ENCODE peak calls at places on chromosomes 6 and 20, in four cellular contexts. Q is fibroblast of lung, G is heart right ventricle, O is AG04450. A is an unnamed sample.

GRCh38 chr6:112153926-112154621 is 66.7 kb downstream of the FAM229B start:
- DNase-seq in Q (peak; percentile 94), G (no peak), O (no peak), A (no peak)

GRCh38 chr6:152941746-152942145 is 41.1 kb downstream of the FBXO5 start:
- DNase-seq in Q (no peak), G (no peak), O (no peak), A (no peak)

GRCh38 chr6:37058084-37058586 is 52.7 kb downstream of the FGD2 start:
- DNase-seq in Q (peak; percentile 40), G (no peak), O (no peak), A (no peak)

GRCh38 chr6:164107297-164107995 is 692.9 kb downstream of the QKI start:
- DNase-seq in Q (peak; percentile 87), G (no peak), O (no peak), A (no peak)

GRCh38 chr20:34150616-34151015 is 38.6 kb upstream of the EIF2S2 start:
- DNase-seq in Q (no peak), G (no peak), O (no peak), A (no peak)

GRCh38 chr20:4067600-4068261 is 52.4 kb upstream of the RNF24 start:
- DNase-seq in Q (peak; percentile 87), G (no peak), O (no peak), A (no peak)

GRCh38 chr6:70547313-70547712 is 19.4 kb upstream of the SDHAF4 start:
- DNase-seq in Q (peak; percentile 17), G (no peak), O (no peak), A (no peak)

GRCh38 chr6:4359108-4359710 is 223.8 kb upstream of the ECI2 start:
- DNase-seq in Q (no peak), G (peak; percentile 23), O (no peak), A (no peak)

GRCh38 chr6:73579851-73580246 is 59.0 kb upstream of the EEF1A1 start:
- DNase-seq in Q (peak; percentile 92), G (no peak), O (peak; percentile 76), A (no peak)

GRCh38 chr20:16479666-16480065 is 93.6 kb downstream of the KIF16B start:
- DNase-seq in Q (no peak), G (no peak), O (no peak), A (no peak)

GRCh38 chr6:105272783-105273182 is 93.0 kb upstream of the POPDC3 start:
- DNase-seq in Q (peak; percentile 35), G (peak; percentile 20), O (no peak), A (no peak)

GRCh38 chr20:237479-237878 is 10.4 kb downstream of the DEFB129 start:
- DNase-seq in Q (no peak), G (no peak), O (no peak), A (no peak)

GRCh38 chr20:235891-236290 is 8.8 kb downstream of the DEFB129 start:
- DNase-seq in Q (peak; percentile 3), G (no peak), O (no peak), A (no peak)

DNA sequence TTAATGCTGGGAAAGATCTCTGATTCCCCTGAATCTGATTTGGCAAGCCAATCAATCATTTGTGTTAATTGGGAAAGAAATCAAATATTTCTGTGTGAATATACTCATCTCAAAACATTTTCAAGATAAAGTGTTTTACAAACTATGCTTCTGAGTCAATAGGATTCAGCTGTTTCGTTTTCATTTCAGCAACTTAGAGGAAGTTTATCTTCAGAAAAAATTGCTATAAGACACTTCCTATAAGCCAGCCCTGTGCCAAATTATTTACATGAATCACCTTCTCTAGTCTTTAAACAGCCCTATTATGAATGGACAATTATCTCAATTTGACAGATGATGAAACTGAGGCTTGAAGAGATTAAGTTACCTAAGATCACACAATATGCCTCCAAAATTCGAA is 10.9 kb downstream of the DEFB129 start:
- DNase-seq in Q (no peak), G (no peak), O (no peak), A (no peak)
- H3K27ac ChIP-seq in Q (no peak overlapping the region), G (no peak overlapping the region), O (no peak overlapping the region), A (no peak overlapping the region)

DNA sequence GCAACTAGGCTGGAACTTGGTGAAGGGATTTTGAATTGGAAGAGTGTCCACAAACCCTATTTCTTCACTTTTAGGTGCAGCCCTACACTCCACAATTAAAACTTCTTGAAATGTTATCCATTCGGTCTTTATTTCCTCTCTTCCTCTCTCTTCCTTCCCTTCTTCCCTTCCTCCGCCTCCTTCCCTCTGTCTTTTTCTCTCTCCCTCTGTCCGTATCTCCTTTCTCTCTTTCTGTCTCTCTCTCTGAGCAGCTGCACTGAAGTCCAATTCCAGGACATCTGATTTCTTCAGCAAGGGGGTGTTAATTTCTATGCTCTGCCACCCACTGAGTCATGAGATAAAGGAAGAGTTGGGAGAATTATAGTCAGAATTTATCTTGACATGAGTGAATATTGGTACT is 84.4 kb downstream of the BCAS1 start:
- DNase-seq in Q (no peak), G (no peak), O (no peak), A (no peak)
- H3K27me3 ChIP-seq in Q (no peaks in the 10 kb centered on the region), G (peaks cover 6% of the 10 kb centered on the region), O (no peaks in the 10 kb centered on the region), A (peaks cover 12% of the 10 kb centered on the region)

GRCh38 chr20:53804920-53805894 is 211.6 kb upstream of the ZNF217 start:
- DNase-seq in Q (no peak), G (no peak), O (no peak), A (no peak)

GRCh38 chr20:53803492-53804155 is 210.0 kb upstream of the ZNF217 start:
- DNase-seq in Q (no peak), G (no peak), O (no peak), A (no peak)

GRCh38 chr20:53808733-53809132 is 215.1 kb upstream of the ZNF217 start:
- DNase-seq in Q (no peak), G (no peak), O (no peak), A (no peak)

GRCh38 chr20:53806683-53807401 is 213.2 kb upstream of the ZNF217 start:
- DNase-seq in Q (no peak), G (no peak), O (no peak), A (no peak)

GRCh38 chr20:53805895-53806384 is 212.3 kb upstream of the ZNF217 start:
- DNase-seq in Q (peak; percentile 79), G (no peak), O (no peak), A (no peak)
- H3K27ac ChIP-seq in Q (peak overlapping the region; percentile 6), G (no peak overlapping the region), O (no peak overlapping the region), A (no peak overlapping the region)

DNA sequence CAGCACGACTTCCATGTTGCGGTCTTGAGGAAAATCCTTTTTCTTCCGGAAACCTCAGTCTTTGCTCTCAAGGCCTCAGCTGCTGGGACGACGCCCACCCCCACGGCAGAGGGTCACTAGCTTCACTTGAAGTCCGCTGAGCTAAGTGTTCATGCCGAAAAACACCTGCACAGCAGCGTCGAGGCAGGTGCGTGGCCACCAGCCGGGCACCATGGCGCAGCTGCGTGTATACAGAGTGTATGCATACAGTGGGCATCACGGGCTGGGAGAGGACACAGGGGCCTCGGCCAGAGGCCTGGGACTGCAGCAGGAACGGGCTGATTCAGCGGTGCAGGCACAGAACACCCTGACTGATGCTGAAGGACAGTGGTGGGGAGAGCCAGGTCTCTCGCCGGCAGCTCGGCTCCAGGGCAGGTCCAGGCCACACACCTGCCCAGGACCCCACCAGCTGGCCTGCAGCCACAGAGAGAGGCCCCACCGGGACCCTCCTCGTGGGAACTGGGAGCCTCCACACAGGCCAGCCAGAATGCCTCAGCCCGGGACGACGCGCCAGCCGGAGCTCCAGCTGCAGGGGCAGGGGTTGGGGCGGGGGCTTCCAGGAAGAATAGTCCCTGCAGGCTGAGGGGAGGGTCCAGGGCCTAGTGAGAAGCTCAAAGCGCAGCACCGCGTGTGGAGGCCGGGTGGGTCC is 20.0 kb downstream of the KCNQ2 start:
- DNase-seq in Q (no peak), G (no peak), O (no peak), A (no peak)
- H3K27me3 ChIP-seq in Q (peaks cover 16% of the 10 kb centered on the region), G (peaks cover 60% of the 10 kb centered on the region), O (peaks cover 25% of the 10 kb centered on the region), A (peaks cover 22% of the 10 kb centered on the region)

GRCh38 chr6:168129292-168130167 is 50.5 kb upstream of the FRMD1 start:
- DNase-seq in Q (no peak), G (no peak), O (no peak), A (no peak)

GRCh38 chr6:168127384-168127868 is 48.4 kb upstream of the FRMD1 start:
- DNase-seq in Q (no peak), G (no peak), O (no peak), A (no peak)

GRCh38 chr6:168128631-168129291 is 49.7 kb upstream of the FRMD1 start:
- DNase-seq in Q (no peak), G (no peak), O (no peak), A (no peak)

GRCh38 chr6:168126566-168127383 is 47.8 kb upstream of the FRMD1 start:
- DNase-seq in Q (no peak), G (no peak), O (no peak), A (no peak)

GRCh38 chr6:168128006-168128630 is 49.1 kb upstream of the FRMD1 start:
- DNase-seq in Q (no peak), G (no peak), O (no peak), A (no peak)
- H3K27ac ChIP-seq in Q (no peak overlapping the region), G (no peak overlapping the region), O (no peak overlapping the region), A (no peak overlapping the region)

DNA sequence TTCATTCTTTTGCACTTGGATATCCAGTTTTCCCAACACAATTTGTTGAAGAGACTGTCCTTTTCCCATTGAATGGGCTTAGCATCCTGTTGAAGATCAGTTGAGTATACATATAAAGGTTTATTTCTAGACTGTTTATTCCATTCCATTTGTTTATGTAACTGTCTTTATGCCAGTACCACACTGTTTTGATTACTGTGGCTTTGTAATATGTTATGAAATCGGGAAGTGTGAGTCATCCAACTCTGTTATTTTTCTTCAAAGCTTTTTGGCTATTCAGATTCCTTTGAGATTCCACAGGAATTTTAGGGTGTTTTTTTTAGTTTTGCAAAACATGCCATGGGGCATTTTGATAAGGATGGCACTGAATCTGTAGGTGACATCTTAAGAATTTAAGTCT is 188.3 kb downstream of the BMP7 start:
- DNase-seq in Q (peak; percentile 23), G (no peak), O (no peak), A (no peak)
- H3K27me3 ChIP-seq in Q (no peaks in the 10 kb centered on the region), G (peaks cover under 1% of the 10 kb centered on the region), O (no peaks in the 10 kb centered on the region), A (peaks cover 1% of the 10 kb centered on the region)

GRCh38 chr20:1484438-1485120 is 6.6 kb downstream of the SIRPB2 start:
- DNase-seq in Q (peak; percentile 25), G (no peak), O (no peak), A (no peak)

GRCh38 chr20:1490643-1491042 is 577 bp downstream of the SIRPB2 start:
- DNase-seq in Q (no peak), G (no peak), O (no peak), A (no peak)

GRCh38 chr20:1489328-1489727 is 1.9 kb downstream of the SIRPB2 start:
- DNase-seq in Q (no peak), G (no peak), O (no peak), A (no peak)

GRCh38 chr20:1489764-1490436 is 1.3 kb downstream of the SIRPB2 start:
- DNase-seq in Q (no peak), G (no peak), O (no peak), A (no peak)

DNA sequence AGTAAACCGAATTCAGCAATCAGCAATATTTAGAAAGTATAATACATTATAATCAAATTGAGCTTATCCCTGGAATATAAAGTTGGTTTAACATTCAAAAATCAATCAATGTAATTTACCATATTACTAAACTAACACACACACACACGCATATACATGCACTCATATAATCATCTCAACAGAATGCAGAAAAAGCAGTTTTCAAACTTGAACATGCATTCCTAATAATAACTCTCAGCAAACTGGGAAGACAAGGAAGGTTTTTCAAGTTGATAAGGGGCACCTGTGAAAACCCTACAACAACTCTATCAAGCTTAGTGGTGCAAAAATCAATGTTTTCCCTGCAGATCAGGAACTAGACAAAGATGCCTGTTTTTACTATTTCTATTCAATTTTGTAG is 4.7 kb downstream of the SIRPB2 start:
- DNase-seq in Q (no peak), G (no peak), O (no peak), A (no peak)
- H3K27ac ChIP-seq in Q (no peak overlapping the region), G (no peak overlapping the region), O (no peak overlapping the region), A (no peak overlapping the region)